ENCODE peak calls at places on chromosomes 6 and 20, in six cellular contexts. R is breast epithelium, D is fibroblast of lung, L is astrocyte of the spinal cord, K is mammary epithelial cell, J is AG04450. N is an unnamed sample.

GRCh38 chr6:87436435-87436834 is 28.7 kb downstream of the CFAP206 start:
- DNase-seq in R (no peak), D (peak; percentile 75), L (peak; percentile 72), K (peak; percentile 62), J (peak; percentile 26), N (peak; percentile 60)

GRCh38 chr6:163579880-163580295 is 165.4 kb downstream of the QKI start:
- DNase-seq in R (no peak), D (peak; percentile 22), L (peak; percentile 22), K (peak; percentile 20), J (no peak), N (no peak)

GRCh38 chr6:170049641-170050491 is 241.0 kb downstream of the DLL1 start:
- DNase-seq in R (peak; percentile 67), D (peak; percentile 97), L (peak; percentile 1), K (peak; percentile 8), J (peak; percentile 15), N (peak; percentile 2)

GRCh38 chr20:23627501-23627900 is 10.3 kb downstream of the CST3 start:
- DNase-seq in R (no peak), D (no peak), L (peak; percentile 66), K (no peak), J (no peak), N (peak; percentile 56)

GRCh38 chr20:23203310-23203709 is 117.2 kb upstream of the CD93 start:
- DNase-seq in R (no peak), D (no peak), L (no peak), K (no peak), J (no peak), N (no peak)

GRCh38 chr6:152130441-152130840 is 323.0 kb downstream of the ESR1 start:
- DNase-seq in R (no peak), D (no peak), L (no peak), K (peak; percentile 44), J (no peak), N (no peak)

GRCh38 chr6:139680819-139681218 is 306.4 kb upstream of the CITED2 start:
- DNase-seq in R (no peak), D (no peak), L (no peak), K (no peak), J (no peak), N (no peak)

GRCh38 chr6:159890802-159891201 is at the start of gene MAS1:
- DNase-seq in R (no peak), D (no peak), L (no peak), K (no peak), J (no peak), N (no peak)

GRCh38 chr6:44642870-44643522 is 255.5 kb downstream of the CDC5L start:
- DNase-seq in R (no peak), D (no peak), L (peak; percentile 64), K (peak; percentile 21), J (no peak), N (no peak)

GRCh38 chr6:145310116-145310515 is 425.2 kb downstream of the EPM2A start:
- DNase-seq in R (no peak), D (peak; percentile 49), L (peak; percentile 8), K (no peak), J (peak; percentile 33), N (no peak)

GRCh38 chr6:158863646-158864045 is 44.5 kb upstream of the EZR start:
- DNase-seq in R (no peak), D (no peak), L (peak; percentile 26), K (no peak), J (no peak), N (no peak)

GRCh38 chr20:40650707-40651106 is 38.3 kb downstream of the MAFB start:
- DNase-seq in R (no peak), D (peak; percentile 6), L (no peak), K (no peak), J (no peak), N (no peak)

GRCh38 chr20:49819702-49820101 is 7.1 kb downstream of the SLC9A8 start:
- DNase-seq in R (no peak), D (no peak), L (no peak), K (no peak), J (no peak), N (no peak)

GRCh38 chr20:35849726-35850125 is 77.9 kb downstream of the PHF20 start:
- DNase-seq in R (no peak), D (no peak), L (no peak), K (no peak), J (no peak), N (no peak)

GRCh38 chr20:63520939-63521601 is 505 bp downstream of the PPDPF start:
- DNase-seq in R (peak; percentile 81), D (peak; percentile 65), L (peak; percentile 62), K (peak; percentile 86), J (no peak), N (no peak)

GRCh38 chr20:58538752-58539151 is 23.6 kb upstream of the APCDD1L start:
- DNase-seq in R (no peak), D (no peak), L (peak; percentile 39), K (peak; percentile 73), J (no peak), N (no peak)

GRCh38 chr6:125477141-125477540 is 175.4 kb upstream of the HDDC2 start:
- DNase-seq in R (no peak), D (no peak), L (no peak), K (no peak), J (no peak), N (no peak)

GRCh38 chr20:3013771-3014170 is 29.7 kb upstream of the GNRH2 start:
- DNase-seq in R (no peak), D (no peak), L (no peak), K (no peak), J (no peak), N (no peak)

GRCh38 chr6:29763491-29764289 is 40.5 kb downstream of the HLA-F start:
- DNase-seq in R (no peak), D (peak; percentile 58), L (peak; percentile 69), K (peak; percentile 95), J (no peak), N (peak; percentile 22)

GRCh38 chr20:50003253-50003656 is 20.5 kb downstream of the SNAI1 start:
- DNase-seq in R (no peak), D (peak; percentile 81), L (peak; percentile 69), K (peak; percentile 71), J (peak; percentile 60), N (no peak)

GRCh38 chr20:29408034-29408695 is 1849.3 kb upstream of the DEFB115 start:
- DNase-seq in R (no peak), D (no peak), L (no peak), K (no peak), J (no peak), N (no peak)

GRCh38 chr20:10609276-10609675 is 64.5 kb downstream of the JAG1 start:
- DNase-seq in R (no peak), D (peak; percentile 89), L (peak; percentile 72), K (no peak), J (peak; percentile 47), N (no peak)

GRCh38 chr20:47816487-47817451 is 31.5 kb upstream of the SULF2 start:
- DNase-seq in R (no peak), D (no peak), L (no peak), K (peak; percentile 20), J (no peak), N (no peak)

GRCh38 chr20:56995635-56996075 is 270.8 kb downstream of the BMP7 start:
- DNase-seq in R (no peak), D (no peak), L (no peak), K (peak; percentile 17), J (no peak), N (no peak)

GRCh38 chr6:1825277-1825676 is 215.6 kb downstream of the FOXC1 start:
- DNase-seq in R (no peak), D (no peak), L (no peak), K (no peak), J (no peak), N (no peak)

GRCh38 chr6:154648776-154649175 is 84.4 kb upstream of the SCAF8 start:
- DNase-seq in R (no peak), D (no peak), L (no peak), K (no peak), J (no peak), N (no peak)
- H3K4me3 ChIP-seq in R (no peak overlapping the region), D (no peak overlapping the region), L (no peak overlapping the region), K (no peak overlapping the region), J (no peak overlapping the region), N (no peak overlapping the region)

GRCh38 chr20:44616604-44616964 is 34.2 kb downstream of the PKIG start:
- DNase-seq in R (no peak), D (no peak), L (no peak), K (no peak), J (no peak), N (no peak)

GRCh38 chr20:44615169-44615791 is 32.9 kb downstream of the PKIG start:
- DNase-seq in R (no peak), D (no peak), L (no peak), K (no peak), J (no peak), N (no peak)

GRCh38 chr20:44614525-44614924 is 32.1 kb downstream of the PKIG start:
- DNase-seq in R (no peak), D (no peak), L (no peak), K (no peak), J (no peak), N (no peak)

GRCh38 chr20:44618318-44618731 is 33.2 kb downstream of the ADA start:
- DNase-seq in R (no peak), D (no peak), L (no peak), K (peak; percentile 26), J (no peak), N (no peak)

GRCh38 chr20:44615876-44616603 is 33.7 kb downstream of the PKIG start:
- DNase-seq in R (no peak), D (no peak), L (no peak), K (no peak), J (no peak), N (no peak)
- TF ChIP-seq CTCF in R (no peak), D (no peak), L (no peak), K (no peak), J (no peak), N (no peak)

GRCh38 chr6:16038938-16039337 is 89.9 kb upstream of the MYLIP start:
- DNase-seq in R (no peak), D (no peak), L (no peak), K (no peak), J (no peak), N (no peak)
- H3K4me3 ChIP-seq in R (no peak overlapping the region), D (no peak overlapping the region), L (no peak overlapping the region), K (no peak overlapping the region), J (no peak overlapping the region), N (no peak overlapping the region)

GRCh38 chr6:150723056-150723658 is 123.5 kb downstream of the PLEKHG1 start:
- DNase-seq in R (no peak), D (peak; percentile 14), L (no peak), K (no peak), J (no peak), N (no peak)
- TF ChIP-seq CTCF in R (no peak), D (no peak), L (no peak), K (no peak), J (no peak), N (no peak)

DNA sequence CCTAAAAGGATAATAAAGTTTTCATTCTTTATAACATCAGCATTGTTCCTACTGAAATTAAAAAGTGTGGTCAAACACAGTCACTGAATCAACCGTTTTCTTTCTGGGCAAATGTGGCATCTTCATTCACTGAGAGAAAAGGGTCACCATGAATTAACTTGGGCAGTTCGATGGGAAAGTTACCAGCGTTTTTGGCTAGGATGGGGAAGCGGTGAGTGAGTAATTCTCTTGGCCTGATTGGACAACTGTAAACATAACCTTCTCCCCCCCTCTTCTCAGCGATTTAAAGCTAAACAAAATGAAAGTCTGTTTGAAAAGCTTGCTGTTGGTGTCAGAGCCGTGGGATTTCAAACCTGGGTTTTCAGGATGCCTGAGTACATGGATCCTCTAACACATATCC is 181.9 kb downstream of the SASH1 start:
- DNase-seq in R (no peak), D (peak; percentile 93), L (peak; percentile 89), K (no peak), J (peak; percentile 84), N (peak; percentile 79)
- H3K4me3 ChIP-seq in R (no peak overlapping the region), D (peak overlapping the region; percentile 53), L (peak overlapping the region; percentile 34), K (no peak overlapping the region), J (peak overlapping the region; percentile 47), N (peak overlapping the region; percentile 32)

GRCh38 chr6:132816665-132817064 is 2.3 kb downstream of the RPS12 start:
- DNase-seq in R (no peak), D (no peak), L (no peak), K (no peak), J (no peak), N (no peak)
- TF ChIP-seq CTCF in R (no peak), D (no peak), L (no peak), K (no peak), J (no peak), N (no peak)